ENCODE peak calls at places on chromosomes 5 and 9, in ten cellular contexts. Q, T, B, S, D, E, P, C, H and F are unnamed samples.

GRCh38 chr9:134421888-134422287 is 95.6 kb downstream of the RXRA start:
- DNase-seq in Q (no peak), T (no peak), B (peak; percentile 38), S (no peak), D (no peak), E (no peak), P (no peak), C (no peak), H (no peak), F (no peak)

GRCh38 chr9:77839459-77840140 is 191.5 kb upstream of the GNA14 start:
- DNase-seq in Q (no peak), T (no peak), B (no peak), S (no peak), D (peak; percentile 73), E (no peak), P (no peak), C (peak; percentile 88), H (peak; percentile 53), F (no peak)

GRCh38 chr9:123561055-123561454 is 205.1 kb downstream of the CRB2 start:
- DNase-seq in Q (no peak), T (no peak), B (no peak), S (no peak), D (no peak), E (no peak), P (no peak), C (no peak), H (no peak), F (no peak)

GRCh38 chr5:21826884-21827283 is 1026.3 kb downstream of the CDH12 start:
- DNase-seq in Q (no peak), T (no peak), B (no peak), S (no peak), D (no peak), E (no peak), P (no peak), C (no peak), H (no peak), F (no peak)

GRCh38 chr9:90044263-90044662 is 439.5 kb downstream of the GADD45G start:
- DNase-seq in Q (no peak), T (no peak), B (no peak), S (no peak), D (peak; percentile 28), E (no peak), P (no peak), C (no peak), H (no peak), F (no peak)

GRCh38 chr5:133404724-133405123 is 207.6 kb downstream of the FSTL4 start:
- DNase-seq in Q (no peak), T (no peak), B (no peak), S (peak; percentile 25), D (no peak), E (no peak), P (no peak), C (no peak), H (no peak), F (no peak)

GRCh38 chr5:58773744-58774441 is 191.0 kb downstream of the RAB3C start:
- DNase-seq in Q (no peak), T (no peak), B (no peak), S (no peak), D (no peak), E (peak; percentile 14), P (no peak), C (no peak), H (no peak), F (no peak)

GRCh38 chr9:37904647-37905505 is 949 bp upstream of the SLC25A51 start:
- DNase-seq in Q (no peak), T (no peak), B (no peak), S (peak; percentile 35), D (peak; percentile 66), E (peak; percentile 30), P (no peak), C (peak; percentile 78), H (peak; percentile 32), F (no peak)

GRCh38 chr5:168135897-168136296 is 155.5 kb upstream of the WWC1 start:
- DNase-seq in Q (no peak), T (no peak), B (no peak), S (no peak), D (no peak), E (no peak), P (no peak), C (no peak), H (no peak), F (no peak)

GRCh38 chr5:58622884-58623871 is 40.3 kb downstream of the RAB3C start:
- DNase-seq in Q (peak; percentile 82), T (no peak), B (no peak), S (no peak), D (no peak), E (no peak), P (no peak), C (no peak), H (no peak), F (no peak)

GRCh38 chr5:156400542-156400941 is 73.6 kb downstream of the SGCD start:
- DNase-seq in Q (no peak), T (no peak), B (no peak), S (no peak), D (no peak), E (no peak), P (no peak), C (no peak), H (peak; percentile 43), F (no peak)

GRCh38 chr5:170467000-170467707 is 36.7 kb upstream of the KCNIP1 start:
- DNase-seq in Q (no peak), T (no peak), B (no peak), S (peak; percentile 50), D (peak; percentile 78), E (no peak), P (no peak), C (peak; percentile 93), H (peak; percentile 90), F (no peak)

GRCh38 chr9:94472766-94473165 is 82.1 kb upstream of the PCAT7 start:
- DNase-seq in Q (no peak), T (no peak), B (no peak), S (no peak), D (no peak), E (no peak), P (no peak), C (no peak), H (no peak), F (no peak)

GRCh38 chr5:150211156-150212030 is 21.5 kb downstream of the SLC6A7 start:
- DNase-seq in Q (no peak), T (no peak), B (peak; percentile 73), S (no peak), D (no peak), E (no peak), P (no peak), C (no peak), H (no peak), F (no peak)

GRCh38 chr9:91276513-91276912 is 85.2 kb downstream of the AUH start:
- DNase-seq in Q (no peak), T (no peak), B (no peak), S (no peak), D (no peak), E (no peak), P (no peak), C (peak; percentile 15), H (no peak), F (no peak)
- TF ChIP-seq CTCF in Q (no peak), T (no peak), B (no peak), S (no peak), D (no peak), E (no peak), P (no peak), C (no peak), H (no peak), F (no peak)

DNA sequence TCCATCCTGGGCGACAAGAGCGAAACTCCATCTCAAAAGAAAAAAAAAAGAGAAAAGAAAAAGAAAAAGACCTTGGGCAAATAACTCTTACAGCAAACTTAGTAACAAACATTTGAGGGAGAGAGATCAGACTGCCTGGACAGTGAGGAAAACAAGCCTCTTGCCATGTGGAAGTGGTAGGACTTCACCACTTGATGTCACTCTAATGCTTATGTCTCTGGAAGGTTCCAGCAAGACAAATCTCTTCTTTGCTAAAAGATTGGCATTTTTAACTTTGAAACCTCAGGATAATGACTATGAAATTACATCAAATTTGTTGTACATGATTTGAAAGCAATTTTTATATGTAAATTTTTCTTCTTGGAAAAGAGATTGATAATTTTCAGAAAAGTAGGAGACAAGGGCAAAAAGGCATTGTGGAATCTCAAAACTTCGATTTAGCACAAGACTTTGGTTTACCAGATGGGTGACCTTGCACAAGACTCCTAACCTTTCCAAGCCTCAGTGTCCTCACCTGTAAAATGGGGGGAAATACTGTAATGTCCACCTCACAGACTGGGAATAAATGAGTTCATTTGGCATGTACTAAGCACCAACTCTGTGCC is 5.4 kb downstream of the ACTL7B start:
- DNase-seq in Q (no peak), T (no peak), B (no peak), S (no peak), D (peak; percentile 44), E (no peak), P (no peak), C (peak; percentile 78), H (peak; percentile 14), F (no peak)
- TF ChIP-seq CTCF in Q (peak; percentile 25), T (no peak), B (no peak), S (no peak), D (peak; percentile 33), E (no peak), P (no peak), C (peak; percentile 62), H (peak; percentile 24), F (no peak)

GRCh38 chr9:84894859-84895258 is 225.3 kb downstream of the NTRK2 start:
- DNase-seq in Q (no peak), T (no peak), B (no peak), S (no peak), D (no peak), E (no peak), P (no peak), C (no peak), H (no peak), F (no peak)
- TF ChIP-seq CTCF in Q (no peak), T (no peak), B (no peak), S (no peak), D (no peak), E (no peak), P (no peak), C (no peak), H (no peak), F (no peak)

GRCh38 chr5:115186794-115187193 is 17.1 kb upstream of the TRIM36 start:
- DNase-seq in Q (no peak), T (no peak), B (no peak), S (no peak), D (no peak), E (no peak), P (no peak), C (no peak), H (peak; percentile 36), F (no peak)
- TF ChIP-seq CTCF in Q (no peak), T (no peak), B (no peak), S (no peak), D (no peak), E (no peak), P (no peak), C (no peak), H (no peak), F (no peak)

DNA sequence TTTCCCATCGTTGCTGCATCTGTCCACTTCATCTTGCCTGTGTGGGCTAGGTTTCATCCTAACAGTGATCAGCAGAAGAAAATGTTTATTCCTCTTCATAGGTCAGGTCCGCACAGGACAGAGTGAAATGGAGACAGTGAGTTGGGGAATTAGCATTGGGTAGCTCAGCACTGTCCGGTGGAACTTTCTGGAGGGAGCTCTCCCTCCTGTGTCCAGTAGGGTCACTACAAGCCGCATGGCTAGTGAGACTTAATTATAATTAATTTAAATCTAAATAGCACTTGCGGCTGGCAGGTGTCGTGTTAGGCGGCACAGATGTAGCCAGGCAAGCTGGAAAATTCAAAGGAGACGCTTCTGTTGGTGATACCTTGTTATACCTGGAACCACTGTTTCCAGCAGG is 48.4 kb downstream of the CFAP77 start:
- DNase-seq in Q (no peak), T (no peak), B (no peak), S (no peak), D (no peak), E (no peak), P (no peak), C (no peak), H (no peak), F (no peak)
- TF ChIP-seq CTCF in Q (peak; percentile 20), T (no peak), B (no peak), S (no peak), D (no peak), E (no peak), P (no peak), C (peak; percentile 12), H (no peak), F (no peak)